ENCODE peak calls at places on chromosomes 11 and 22, in six cellular contexts. S is EL; V is ACHN; F is head of caudate nucleus; G is NCI-H1930; C is stimulated activated CD8-positive, alpha-beta memory T cell treated with anti-CD3 and anti-CD28 coated beads, Interleukin-15, amount 100 ng/mL, for 1 hour. Y is an unnamed sample.

GRCh38 chr11:64372802-64373597 is 14.0 kb downstream of the RPS6KA4 start:
- DNase-seq in G (peak), F (peak), V (no peak), S (no peak), C (no peak), Y (peak)

GRCh38 chr11:8329961-8330361 is 66.3 kb upstream of the LMO1 start:
- DNase-seq in G (no peak), C (no peak), V (no peak), S (no peak), F (no peak), Y (no peak)

GRCh38 chr22:47622541-47622940 is 860.1 kb downstream of the TBC1D22A start:
- DNase-seq in F (no peak), G (no peak), S (no peak), C (no peak), V (no peak), Y (no peak)

GRCh38 chr11:110366234-110366633 is 63.5 kb upstream of the FDX1 start:
- DNase-seq in C (no peak), S (no peak), G (no peak), F (peak), V (no peak), Y (no peak)

GRCh38 chr11:31804439-31805036 is 6.6 kb downstream of the PAX6 start:
- DNase-seq in F (no peak), S (no peak), G (no peak), C (no peak), V (no peak), Y (no peak)

GRCh38 chr11:35404397-35404775 is 15.0 kb downstream of the SLC1A2 start:
- DNase-seq in V (peak), F (peak), S (peak), C (no peak), G (peak), Y (peak)

GRCh38 chr11:60870276-60870675 is 2.9 kb downstream of the ZP1 start:
- DNase-seq in F (peak), C (no peak), S (no peak), G (no peak), V (no peak), Y (no peak)

GRCh38 chr22:30265131-30265720 is 1.4 kb downstream of the OSM start:
- DNase-seq in G (no peak), F (no peak), V (no peak), S (no peak), C (no peak), Y (no peak)

GRCh38 chr11:11589385-11589890 is 32.4 kb downstream of the GALNT18 start:
- DNase-seq in F (no peak), V (no peak), S (no peak), G (no peak), C (no peak), Y (no peak)

GRCh38 chr11:24828938-24829337 is 332.1 kb downstream of the LUZP2 start:
- DNase-seq in V (no peak), F (no peak), G (no peak), C (no peak), S (no peak), Y (no peak)

GRCh38 chr11:2265396-2265795 is 5.0 kb downstream of the ASCL2 start:
- DNase-seq in V (no peak), F (no peak), C (no peak), G (no peak), S (no peak), Y (no peak)

GRCh38 chr11:111913997-111914396 is 1.5 kb downstream of the HSPB2 start:
- DNase-seq in F (no peak), G (no peak), V (peak), C (no peak), S (peak), Y (peak)

GRCh38 chr11:6251990-6252473 is 7.6 kb upstream of the CCKBR start:
- DNase-seq in S (no peak), G (no peak), V (no peak), F (no peak), C (no peak), Y (no peak)

GRCh38 chr11:73469401-73469800 is 93.2 kb downstream of the RELT start:
- DNase-seq in C (no peak), S (no peak), V (no peak), F (no peak), G (no peak), Y (no peak)

GRCh38 chr11:26806209-26806608 is 84.3 kb upstream of the SLC5A12 start:
- DNase-seq in G (no peak), V (no peak), F (no peak), C (no peak), S (peak), Y (peak)

GRCh38 chr22:36934153-36934939 is 20.9 kb downstream of the CSF2RB start:
- DNase-seq in S (no peak), F (no peak), G (no peak), V (no peak), C (no peak), Y (no peak)

GRCh38 chr11:126415669-126416420 is 60.4 kb downstream of the ST3GAL4 start:
- DNase-seq in S (no peak), C (no peak), F (peak), V (no peak), G (no peak), Y (no peak)

GRCh38 chr11:81497202-81497804 is 1236.4 kb downstream of the FAM181B start:
- DNase-seq in F (no peak), G (peak), C (no peak), S (peak), V (peak), Y (peak)

GRCh38 chr11:115321602-115322289 is 182.5 kb downstream of the CADM1 start:
- DNase-seq in G (no peak), S (no peak), C (no peak), F (no peak), V (no peak), Y (peak)

GRCh38 chr22:38017272-38017920 is 33.0 kb upstream of the SOX10 start:
- DNase-seq in G (no peak), C (no peak), S (peak), V (no peak), F (peak), Y (peak)

GRCh38 chr22:20406686-20407408 is 12.9 kb downstream of the ZNF74 start:
- DNase-seq in C (no peak), G (no peak), S (no peak), V (no peak), F (no peak), Y (no peak)

GRCh38 chr11:9802291-9802861 is 138.5 kb downstream of the SWAP70 start:
- DNase-seq in C (no peak), F (no peak), G (no peak), S (peak), V (no peak), Y (peak)

GRCh38 chr22:45072322-45072903 is 62.6 kb upstream of the PHF21B start:
- DNase-seq in G (no peak), C (no peak), S (peak), F (peak), V (peak), Y (peak)

GRCh38 chr11:112279901-112280267 is 19.2 kb upstream of the PLET1 start:
- DNase-seq in S (peak), C (peak), V (peak), G (peak), F (peak), Y (peak)

GRCh38 chr11:68929135-68929534 is 25.4 kb downstream of the IGHMBP2 start:
- DNase-seq in S (no peak), C (no peak), V (no peak), G (no peak), F (no peak), Y (no peak)

GRCh38 chr11:64207247-64208085 is 945 bp downstream of the FERMT3 start:
- DNase-seq in S (peak), G (no peak), F (no peak), C (peak), V (no peak), Y (peak)

GRCh38 chr11:117419136-117419914 is 91.7 kb downstream of the CEP164 start:
- DNase-seq in V (no peak), F (no peak), C (no peak), G (no peak), S (peak), Y (peak)

GRCh38 chr11:22192289-22192641 is 620 bp upstream of the ANO5 start:
- DNase-seq in G (peak), V (peak), S (no peak), C (no peak), F (peak), Y (no peak)

GRCh38 chr11:128690746-128691091 is 3.2 kb upstream of the FLI1 start:
- DNase-seq in F (no peak), C (no peak), S (no peak), V (no peak), G (no peak), Y (no peak)

GRCh38 chr11:111923951-111924350 is 5.2 kb downstream of the C11orf52 start:
- DNase-seq in F (no peak), S (no peak), V (no peak), G (no peak), C (no peak), Y (no peak)

GRCh38 chr22:19629331-19629719 is 85.0 kb upstream of the SEPTIN5 start:
- DNase-seq in V (no peak), F (no peak), C (no peak), S (no peak), G (no peak), Y (no peak)

GRCh38 chr11:44831605-44832394 is 105.0 kb downstream of the TSPAN18 start:
- DNase-seq in F (no peak), C (no peak), V (no peak), S (no peak), G (no peak), Y (no peak)

Y was measured in LHCN-M2.